ENCODE peak calls at places on chromosomes 2 and 18, in six cellular contexts. H is stimulated activated CD4-positive, alpha-beta T cell treated with anti-CD3 and anti-CD28 coated beads, TNF-alpha, amount 100 ng/mL, for 4 hours; B is tibial artery; U is NCI-H1105 treated with DMSO at 0.1 percent for 48 hours; D is nucleus accumbens; T is activated CD4-positive, alpha-beta T cell treated with anti-CD3 and anti-CD28 coated beads for 36 hours. S is an unnamed sample.

GRCh38 chr2:10537522-10538195 is 89.5 kb upstream of the ODC1 start:
- DNase-seq in H (no peak), B (no peak), U (no peak), D (no peak), T (no peak), S (no peak)

GRCh38 chr2:63056309-63057065 is 5.9 kb downstream of the OTX1 start:
- DNase-seq in H (no peak), B (no peak), U (no peak), D (no peak), T (peak), S (no peak)

GRCh38 chr2:167767858-167768257 is 479.5 kb downstream of the STK39 start:
- DNase-seq in H (no peak), B (no peak), U (no peak), D (no peak), T (no peak), S (no peak)

GRCh38 chr2:31297751-31298150 is 63.8 kb downstream of the EHD3 start:
- DNase-seq in H (no peak), B (no peak), U (no peak), D (peak), T (peak), S (no peak)

GRCh38 chr2:191746809-191747208 is 68.9 kb downstream of the NABP1 start:
- DNase-seq in H (no peak), B (no peak), U (no peak), D (no peak), T (no peak), S (no peak)

GRCh38 chr2:105239924-105240323 is 1.6 kb upstream of the GPR45 start:
- DNase-seq in H (no peak), B (no peak), U (no peak), D (no peak), T (no peak), S (no peak)

GRCh38 chr2:197993830-197994229 is 189.4 kb downstream of the PLCL1 start:
- DNase-seq in H (no peak), B (no peak), U (no peak), D (no peak), T (peak), S (no peak)

GRCh38 chr2:85032621-85033020 is 61.7 kb downstream of the KCMF1 start:
- DNase-seq in H (no peak), B (no peak), U (no peak), D (no peak), T (no peak), S (no peak)

GRCh38 chr2:240787521-240788472 is 32.2 kb downstream of the KIF1A start:
- DNase-seq in H (no peak), B (no peak), U (no peak), D (no peak), T (peak), S (no peak)

GRCh38 chr18:56789004-56789888 is 138.1 kb downstream of the WDR7 start:
- DNase-seq in H (no peak), B (no peak), U (no peak), D (no peak), T (peak), S (no peak)

GRCh38 chr2:188201639-188202038 is 90.0 kb upstream of the GULP1 start:
- DNase-seq in H (no peak), B (no peak), U (no peak), D (no peak), T (no peak), S (no peak)

GRCh38 chr2:157107877-157108276 is 149.6 kb upstream of the GALNT5 start:
- DNase-seq in H (no peak), B (no peak), U (peak), D (no peak), T (no peak), S (no peak)

GRCh38 chr2:166384774-166385173 is 9.0 kb upstream of the SCN9A start:
- DNase-seq in H (no peak), B (no peak), U (peak), D (no peak), T (no peak), S (no peak)

GRCh38 chr2:46657042-46657504 is 177.7 kb downstream of the TMEM247 start:
- DNase-seq in H (no peak), B (peak), U (peak), D (no peak), T (no peak), S (no peak)

GRCh38 chr2:177165731-177166711 is 46.6 kb upstream of the HNRNPA3 start:
- DNase-seq in H (no peak), B (no peak), U (no peak), D (no peak), T (peak), S (no peak)

GRCh38 chr2:86372641-86373502 is 35.4 kb upstream of the REEP1 start:
- DNase-seq in H (no peak), B (no peak), U (peak), D (peak), T (peak), S (peak)

S was measured in hippocampal formation.